ENCODE peak calls at places on chromosomes 6 and 20, in four cellular contexts. O is caudate nucleus, J is amygdala, U is HTR-8/SVneo. R is an unnamed sample.

GRCh38 chr6:71345505-71345904 is 56.9 kb downstream of the OGFRL1 start:
- DNase-seq in J (no peak), U (no peak), O (no peak), R (no peak)

GRCh38 chr6:6796818-6797217 is 208.3 kb downstream of the LY86 start:
- DNase-seq in O (no peak), U (no peak), J (no peak), R (no peak)

GRCh38 chr20:14712302-14712739 is 374.9 kb upstream of the FLRT3 start:
- DNase-seq in O (no peak), U (peak), J (no peak), R (no peak)

GRCh38 chr20:48324744-48325143 is 503.1 kb downstream of the PREX1 start:
- DNase-seq in J (no peak), U (no peak), O (no peak), R (no peak)

GRCh38 chr6:130922922-130923321 is 95.7 kb downstream of the SMLR1 start:
- DNase-seq in J (no peak), O (no peak), U (no peak), R (no peak)

GRCh38 chr6:112282217-112282616 is 27.9 kb upstream of the LAMA4 start:
- DNase-seq in U (peak), J (peak), O (peak), R (no peak)

GRCh38 chr20:25032478-25033183 is 25.3 kb downstream of the ACSS1 start:
- DNase-seq in O (peak), J (peak), U (no peak), R (no peak)

GRCh38 chr20:33656783-33657703 is 5.1 kb upstream of the C20orf144 start:
- DNase-seq in O (no peak), J (no peak), U (no peak), R (no peak)

GRCh38 chr20:3592931-3593330 is 70.3 kb downstream of the GFRA4 start:
- DNase-seq in J (no peak), O (no peak), U (no peak), R (no peak)

GRCh38 chr6:130365166-130366010 is 429 bp upstream of the TMEM200A start:
- DNase-seq in O (no peak), J (peak), U (peak), R (peak)

GRCh38 chr20:13858496-13859270 is 73.9 kb downstream of the NDUFAF5 start:
- DNase-seq in J (no peak), U (no peak), O (no peak), R (no peak)

GRCh38 chr6:30171677-30172471 is 8.5 kb downstream of the TRIM15 start:
- DNase-seq in U (no peak), O (no peak), J (no peak), R (no peak)

GRCh38 chr6:129031051-129031599 is 148.2 kb downstream of the LAMA2 start:
- DNase-seq in J (no peak), U (peak), O (no peak), R (no peak)

GRCh38 chr6:98572579-98572978 is 261.8 kb upstream of the POU3F2 start:
- DNase-seq in J (no peak), U (no peak), O (no peak), R (no peak)

GRCh38 chr6:33794910-33795615 is 6.1 kb upstream of the LEMD2 start:
- DNase-seq in U (peak), O (no peak), J (no peak), R (no peak)

GRCh38 chr6:21229061-21229460 is 364.5 kb upstream of the SOX4 start:
- DNase-seq in O (no peak), J (no peak), U (no peak), R (no peak)

GRCh38 chr6:87473419-87473903 is 687 bp downstream of the SLC35A1 start:
- DNase-seq in O (no peak), U (peak), J (no peak), R (no peak)

GRCh38 chr20:21352703-21353102 is 44.6 kb downstream of the NKX2-4 start:
- DNase-seq in J (no peak), O (no peak), U (peak), R (no peak)

GRCh38 chr20:21500599-21500998 is 13.3 kb downstream of the NKX2-2 start:
- DNase-seq in J (no peak), O (no peak), U (no peak), R (no peak)

GRCh38 chr6:12359051-12359450 is 68.9 kb downstream of the EDN1 start:
- DNase-seq in O (no peak), U (no peak), J (no peak), R (no peak)